ENCODE peak calls at places on chromosomes 11 and 22, in four cellular contexts. W is SK-N-SH, U is HepG2, C is GM12878. J is an unnamed sample.

GRCh38 chr11:30935861-30936260 is 349.7 kb upstream of the MPPED2 start:
- DNase-seq in U (no peak), W (no peak), C (no peak), J (no peak)

GRCh38 chr11:36500315-36500721 is 9.8 kb downstream of the TRAF6 start:
- DNase-seq in W (no peak), C (no peak), U (no peak), J (peak)

GRCh38 chr11:118058311-118059230 is 18.3 kb upstream of the TMPRSS4 start:
- DNase-seq in U (no peak), C (no peak), W (no peak), J (no peak)

GRCh38 chr11:38503876-38504275 is 1905.8 kb upstream of the RAG2 start:
- DNase-seq in W (no peak), C (no peak), U (no peak), J (no peak)

GRCh38 chr11:64065712-64066111 is 30.0 kb downstream of the FLRT1 start:
- DNase-seq in U (no peak), C (no peak), W (no peak), J (no peak)

GRCh38 chr11:64522036-64522435 is 69.0 kb upstream of the SLC22A12 start:
- DNase-seq in W (no peak), C (no peak), U (no peak), J (no peak)

GRCh38 chr11:93198221-93198650 is 445 bp upstream of the SLC36A4 start:
- DNase-seq in C (peak), U (no peak), W (no peak), J (no peak)

GRCh38 chr11:10899542-10899830 is 41.6 kb upstream of the ZBED5 start:
- DNase-seq in U (no peak), C (no peak), W (peak), J (peak)

GRCh38 chr11:11620966-11621880 is 582 bp downstream of the GALNT18 start:
- DNase-seq in U (no peak), C (no peak), W (peak), J (no peak)

GRCh38 chr11:88814076-88814475 is 251.7 kb downstream of the GRM5 start:
- DNase-seq in W (no peak), U (no peak), C (no peak), J (no peak)

GRCh38 chr11:123129920-123130319 is 65.1 kb downstream of the CLMP start:
- DNase-seq in W (no peak), U (no peak), C (no peak), J (no peak)

GRCh38 chr22:22605074-22605404 is 39.4 kb upstream of the GGTLC2 start:
- DNase-seq in C (no peak), U (no peak), W (no peak), J (no peak)

GRCh38 chr11:59669611-59670009 is 773 bp upstream of the PATL1 start:
- DNase-seq in C (no peak), U (no peak), W (no peak), J (no peak)

GRCh38 chr22:20537983-20538382 is 30.6 kb downstream of the MED15 start:
- DNase-seq in C (no peak), U (no peak), W (no peak), J (no peak)

GRCh38 chr11:110463153-110463552 is 33.4 kb downstream of the FDX1 start:
- DNase-seq in C (no peak), U (no peak), W (peak), J (peak)

GRCh38 chr22:24303007-24303406 is 32.4 kb downstream of the SPECC1L start:
- DNase-seq in W (no peak), U (no peak), C (no peak), J (no peak)

GRCh38 chr11:72240461-72241289 is 3.3 kb downstream of the PHOX2A start:
- DNase-seq in U (no peak), W (no peak), C (no peak), J (no peak)

GRCh38 chr11:104690243-104690642 is 208.0 kb downstream of the CASP12 start:
- DNase-seq in W (peak), U (no peak), C (no peak), J (no peak)

GRCh38 chr11:126229782-126230540 is 18.4 kb downstream of the FAM118B start:
- DNase-seq in W (peak), U (no peak), C (no peak), J (no peak)

GRCh38 chr11:4418403-4418802 is 24.9 kb upstream of the TRIM21 start:
- DNase-seq in U (no peak), W (no peak), C (no peak), J (no peak)

GRCh38 chr11:64537876-64538275 is 53.1 kb upstream of the SLC22A12 start:
- DNase-seq in U (no peak), W (no peak), C (no peak), J (no peak)

GRCh38 chr22:37231406-37232139 is 12.5 kb downstream of the RAC2 start:
- DNase-seq in C (no peak), U (no peak), W (peak), J (no peak)

GRCh38 chr11:69337211-69337721 is 43.3 kb downstream of the MYEOV start:
- DNase-seq in U (no peak), W (no peak), C (peak), J (no peak)

GRCh38 chr22:37370306-37370979 is 56.8 kb downstream of the ELFN2 start:
- DNase-seq in W (no peak), C (no peak), U (no peak), J (no peak)

DNA sequence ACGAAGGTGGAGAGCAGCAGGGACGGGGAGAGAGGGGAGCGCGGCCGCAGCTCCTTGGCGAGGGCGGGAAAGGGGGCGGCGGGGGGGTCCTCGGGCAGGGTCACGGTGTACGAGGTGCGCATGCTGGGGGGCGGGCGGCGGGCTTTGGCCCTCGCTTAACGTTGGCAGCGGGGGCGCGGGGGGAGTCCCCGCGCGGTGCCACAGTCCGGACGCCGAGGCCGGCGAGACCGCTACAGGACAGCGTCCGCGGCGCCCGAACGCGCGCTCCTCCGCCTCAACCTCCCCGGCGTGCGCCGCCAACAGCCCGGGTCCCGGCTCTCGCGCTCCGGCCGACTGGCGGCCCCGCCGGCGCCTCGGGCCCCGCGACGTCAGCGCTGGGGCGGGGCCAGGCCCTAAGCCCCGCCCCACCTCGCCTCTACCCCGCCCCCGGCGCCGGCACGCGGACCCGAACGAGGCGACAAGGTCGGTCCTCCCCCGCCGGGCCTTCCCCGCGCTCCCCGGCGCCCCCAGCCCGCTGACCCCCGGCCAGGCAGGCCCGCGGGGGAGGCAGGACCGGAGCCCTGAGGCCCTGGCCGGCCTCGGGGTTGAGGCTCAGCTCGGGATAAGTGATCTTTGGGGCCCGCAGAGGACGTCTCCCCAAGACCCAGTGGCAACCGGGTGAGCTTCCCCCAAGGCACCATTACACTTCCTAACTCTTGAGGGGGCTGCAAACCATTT is 17.5 kb downstream of the USP2 start:
- DNase-seq in W (peak), C (no peak), U (no peak), J (peak)
- TF ChIP-seq NFIC in W (no peak), C (no peak), U (no peak), J (no peak)

DNA sequence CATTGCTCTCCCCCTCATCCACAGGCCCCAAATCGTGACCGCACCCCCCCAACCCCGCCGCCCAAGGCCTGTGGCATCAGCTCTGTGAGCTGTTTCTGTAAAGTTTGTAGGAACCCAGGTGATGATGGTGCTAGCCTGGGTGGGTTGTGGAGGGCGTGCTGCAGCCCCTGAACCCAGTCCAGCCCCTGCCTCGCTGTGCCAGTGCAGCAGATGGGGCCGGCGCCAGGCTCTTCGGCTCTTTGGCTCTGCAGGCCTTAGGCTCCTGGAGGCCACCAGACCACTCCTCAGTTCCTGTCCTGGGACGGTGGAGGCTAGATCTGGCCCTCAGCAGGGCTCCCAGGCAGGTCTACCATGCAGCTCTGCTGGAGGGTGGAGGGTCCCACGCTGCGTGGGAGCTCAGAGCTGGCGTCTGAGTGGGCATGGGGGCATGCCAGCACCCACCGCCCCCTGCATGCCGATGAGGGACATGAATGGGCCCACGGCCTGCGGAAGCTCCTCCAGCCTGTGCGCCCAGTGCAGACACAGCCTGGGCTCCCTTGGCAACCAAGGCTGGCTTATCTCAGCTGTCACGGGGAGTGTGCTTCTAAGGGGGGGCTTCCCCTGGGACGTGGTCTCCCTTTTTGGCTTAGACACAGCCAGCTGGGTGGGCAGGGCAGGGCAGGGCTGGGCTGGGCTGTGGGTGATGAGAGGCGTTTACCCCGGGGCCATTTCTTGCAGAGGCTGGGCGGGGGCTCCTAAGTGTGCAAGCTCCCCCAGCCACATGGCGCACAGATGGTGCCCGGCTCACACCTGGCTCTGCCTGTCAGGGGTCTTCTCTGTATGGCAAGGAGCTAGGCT is 1187.6 kb downstream of the BRD1 start:
- DNase-seq in U (no peak), C (no peak), W (peak), J (no peak)
- TF ChIP-seq NFIC in U (no peak), C (no peak), W (no peak), J (no peak)

GRCh38 chr22:39665661-39666431 is 95.3 kb downstream of the CACNA1I start:
- DNase-seq in W (no peak), U (no peak), C (no peak), J (no peak)

GRCh38 chr22:39664485-39665200 is 94.1 kb downstream of the CACNA1I start:
- DNase-seq in C (no peak), W (peak), U (no peak), J (peak)

GRCh38 chr22:39665229-39665628 is 94.7 kb downstream of the CACNA1I start:
- DNase-seq in W (no peak), U (no peak), C (no peak), J (no peak)

GRCh38 chr22:39666926-39667325 is 96.4 kb downstream of the CACNA1I start:
- DNase-seq in W (no peak), U (no peak), C (no peak), J (no peak)

DNA sequence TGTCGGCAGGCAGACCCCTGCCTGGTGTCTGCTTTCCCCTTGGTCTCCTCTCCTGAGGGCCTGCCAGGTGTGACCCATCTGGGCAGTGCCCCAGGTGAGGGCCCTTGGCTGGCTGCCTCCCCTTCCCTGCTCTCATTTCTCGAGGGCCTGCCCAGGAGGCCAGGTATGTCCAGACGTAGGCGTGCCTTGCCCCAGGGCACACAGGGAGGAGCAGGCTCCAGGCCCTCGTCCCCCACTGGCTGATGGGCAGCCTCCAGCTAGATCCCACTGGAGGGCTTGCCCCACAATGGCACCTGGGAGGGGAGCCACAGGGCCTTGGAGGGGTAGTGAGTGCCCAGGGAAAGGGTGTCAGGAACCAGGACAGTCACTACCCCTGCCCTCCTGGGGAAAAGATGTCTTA is 95.9 kb downstream of the CACNA1I start:
- DNase-seq in W (no peak), C (no peak), U (no peak), J (no peak)
- TF ChIP-seq NFIC in W (no peak), C (no peak), U (no peak), J (no peak)

GRCh38 chr22:46613606-46613997 is 6.6 kb upstream of the GRAMD4 start:
- DNase-seq in U (no peak), W (no peak), C (peak), J (no peak)
- TF ChIP-seq NFIC in U (no peak), W (no peak), C (no peak), J (no peak)

GRCh38 chr11:76655466-76656086 is 15.0 kb downstream of the LRRC32 start:
- DNase-seq in W (no peak), U (no peak), C (no peak), J (no peak)

GRCh38 chr11:76652989-76653673 is 17.4 kb downstream of the LRRC32 start:
- DNase-seq in C (no peak), U (no peak), W (no peak), J (no peak)

GRCh38 chr11:76654980-76655379 is 15.6 kb downstream of the LRRC32 start:
- DNase-seq in W (no peak), U (no peak), C (no peak), J (peak)

GRCh38 chr11:76653674-76654309 is 16.8 kb downstream of the LRRC32 start:
- DNase-seq in C (no peak), W (no peak), U (no peak), J (no peak)

DNA sequence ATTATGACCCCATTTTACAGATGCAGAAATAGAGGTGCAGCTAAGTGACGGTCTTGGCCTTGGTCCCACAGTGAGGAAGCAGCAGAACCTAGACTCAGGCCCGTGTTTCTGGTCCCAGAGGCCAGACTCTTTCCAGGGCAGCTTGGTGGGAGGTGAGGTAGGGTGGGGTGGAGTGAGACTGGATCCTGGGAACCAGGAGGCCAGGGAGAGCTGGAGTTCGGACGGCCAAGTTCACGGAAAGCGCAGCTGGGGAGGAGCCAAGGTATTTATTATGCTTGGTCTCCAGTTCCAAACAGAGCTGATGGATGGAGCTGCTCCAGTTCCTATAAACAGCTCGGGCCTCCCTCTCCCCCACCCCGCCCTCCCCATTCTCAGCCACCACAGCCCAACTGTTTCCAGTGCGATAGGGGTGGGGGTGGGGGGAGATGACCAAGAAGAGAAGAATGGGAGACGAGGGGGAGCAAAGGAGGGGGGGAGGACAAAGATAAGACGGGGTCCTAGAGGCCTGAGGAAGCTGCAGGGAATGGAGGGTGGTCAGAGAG is 16.2 kb downstream of the LRRC32 start:
- DNase-seq in W (no peak), U (no peak), C (no peak), J (peak)
- TF ChIP-seq NFIC in W (no peak), U (no peak), C (no peak), J (no peak)

DNA sequence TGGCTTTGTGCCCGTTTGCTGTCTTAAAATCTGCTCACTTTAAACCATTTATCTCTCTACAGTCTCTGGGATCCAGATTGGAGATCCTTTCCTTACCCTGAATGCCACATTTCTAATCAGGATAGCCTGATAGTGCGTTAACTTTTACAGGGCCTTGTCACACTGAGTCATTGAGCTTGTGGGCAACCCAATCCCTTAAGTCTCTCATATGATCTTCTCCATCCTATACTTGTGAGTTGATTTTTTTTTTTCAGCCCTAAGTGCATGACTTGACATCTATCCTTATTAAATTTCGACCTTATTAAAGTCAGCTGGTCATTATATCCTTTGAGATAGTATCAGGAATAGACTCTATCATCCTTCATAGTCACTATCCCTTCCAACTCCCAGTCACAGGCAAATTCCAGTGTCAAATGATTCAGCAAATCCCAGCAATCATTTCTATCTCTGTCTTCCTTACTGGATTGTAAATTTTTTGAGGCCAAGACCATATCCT is 57.7 kb downstream of the TEAD1 start:
- DNase-seq in C (no peak), W (no peak), U (no peak), J (no peak)
- TF ChIP-seq NFIC in C (no peak), W (peak), U (no peak), J (no peak)